ENCODE peak calls at places on chromosomes 7 and 10, in nine cellular contexts. One of them, this sample, is unnamed.

GRCh38 chr7:32496052-32496813 is 944 bp downstream of the AVL9 start:
- DNase-seq in neural progenitor cell: no peak
- DNase-seq in endothelial cell: peak
- DNase-seq in tibial artery: no peak
- DNase-seq in heart right ventricle: no peak
- DNase-seq in Caco-2: no peak
- DNase-seq in epithelial cell of proximal tubule: no peak
- DNase-seq in uterus: no peak
- DNase-seq in Calu3: no peak
- DNase-seq in this sample: no peak

GRCh38 chr10:26725837-26726727 is 28.6 kb downstream of the PDSS1 start:
- DNase-seq in neural progenitor cell: peak
- DNase-seq in endothelial cell: peak
- DNase-seq in tibial artery: no peak
- DNase-seq in heart right ventricle: peak
- DNase-seq in Caco-2: peak
- DNase-seq in epithelial cell of proximal tubule: no peak
- DNase-seq in uterus: peak
- DNase-seq in Calu3: peak
- DNase-seq in this sample: no peak

GRCh38 chr10:46524471-46525176 is 31.8 kb downstream of the GPRIN2 start:
- DNase-seq in neural progenitor cell: peak
- DNase-seq in endothelial cell: no peak
- DNase-seq in tibial artery: peak
- DNase-seq in heart right ventricle: no peak
- DNase-seq in Caco-2: no peak
- DNase-seq in epithelial cell of proximal tubule: no peak
- DNase-seq in uterus: peak
- DNase-seq in Calu3: peak
- DNase-seq in this sample: no peak

GRCh38 chr7:27145884-27146401 is 1.6 kb downstream of the HOXA6 start:
- DNase-seq in neural progenitor cell: no peak
- DNase-seq in endothelial cell: no peak
- DNase-seq in tibial artery: no peak
- DNase-seq in heart right ventricle: no peak
- DNase-seq in Caco-2: no peak
- DNase-seq in epithelial cell of proximal tubule: no peak
- DNase-seq in uterus: peak
- DNase-seq in Calu3: no peak
- DNase-seq in this sample: no peak

GRCh38 chr10:100562008-100562672 is 26.4 kb downstream of the HIF1AN start:
- DNase-seq in neural progenitor cell: peak
- DNase-seq in endothelial cell: peak
- DNase-seq in tibial artery: no peak
- DNase-seq in heart right ventricle: peak
- DNase-seq in Caco-2: peak
- DNase-seq in epithelial cell of proximal tubule: peak
- DNase-seq in uterus: peak
- DNase-seq in Calu3: peak
- DNase-seq in this sample: no peak

GRCh38 chr7:14047709-14048399 is 58.4 kb upstream of the ETV1 start:
- DNase-seq in neural progenitor cell: no peak
- DNase-seq in endothelial cell: no peak
- DNase-seq in tibial artery: no peak
- DNase-seq in heart right ventricle: no peak
- DNase-seq in Caco-2: no peak
- DNase-seq in epithelial cell of proximal tubule: no peak
- DNase-seq in uterus: no peak
- DNase-seq in Calu3: no peak
- DNase-seq in this sample: no peak

GRCh38 chr10:8360814-8361509 is 306.5 kb downstream of the GATA3 start:
- DNase-seq in neural progenitor cell: no peak
- DNase-seq in endothelial cell: no peak
- DNase-seq in tibial artery: no peak
- DNase-seq in heart right ventricle: no peak
- DNase-seq in Caco-2: no peak
- DNase-seq in epithelial cell of proximal tubule: no peak
- DNase-seq in uterus: no peak
- DNase-seq in Calu3: no peak
- DNase-seq in this sample: no peak

GRCh38 chr10:14625210-14625621 is 149.5 kb downstream of the FAM107B start:
- DNase-seq in neural progenitor cell: peak
- DNase-seq in endothelial cell: no peak
- DNase-seq in tibial artery: no peak
- DNase-seq in heart right ventricle: no peak
- DNase-seq in Caco-2: no peak
- DNase-seq in epithelial cell of proximal tubule: no peak
- DNase-seq in uterus: no peak
- DNase-seq in Calu3: no peak
- DNase-seq in this sample: no peak

GRCh38 chr10:122206471-122207065 is 64.5 kb upstream of the BTBD16 start:
- DNase-seq in neural progenitor cell: no peak
- DNase-seq in endothelial cell: no peak
- DNase-seq in tibial artery: no peak
- DNase-seq in heart right ventricle: no peak
- DNase-seq in Caco-2: no peak
- DNase-seq in epithelial cell of proximal tubule: no peak
- DNase-seq in uterus: no peak
- DNase-seq in Calu3: no peak
- DNase-seq in this sample: no peak

GRCh38 chr10:43282881-43283280 is 16.0 kb upstream of the RASGEF1A start:
- DNase-seq in neural progenitor cell: peak
- DNase-seq in endothelial cell: peak
- DNase-seq in tibial artery: no peak
- DNase-seq in heart right ventricle: no peak
- DNase-seq in Caco-2: peak
- DNase-seq in epithelial cell of proximal tubule: no peak
- DNase-seq in uterus: no peak
- DNase-seq in Calu3: peak
- DNase-seq in this sample: no peak

GRCh38 chr7:135273581-135273980 is 39.9 kb downstream of the STRA8 start:
- DNase-seq in neural progenitor cell: no peak
- DNase-seq in endothelial cell: no peak
- DNase-seq in tibial artery: no peak
- DNase-seq in heart right ventricle: no peak
- DNase-seq in Caco-2: no peak
- DNase-seq in epithelial cell of proximal tubule: no peak
- DNase-seq in uterus: no peak
- DNase-seq in Calu3: no peak
- DNase-seq in this sample: no peak

GRCh38 chr7:102456327-102456726 is 8.3 kb downstream of the ALKBH4 start:
- DNase-seq in neural progenitor cell: no peak
- DNase-seq in endothelial cell: no peak
- DNase-seq in tibial artery: no peak
- DNase-seq in heart right ventricle: no peak
- DNase-seq in Caco-2: no peak
- DNase-seq in epithelial cell of proximal tubule: no peak
- DNase-seq in uterus: no peak
- DNase-seq in Calu3: no peak
- DNase-seq in this sample: no peak

GRCh38 chr7:570801-571070 is 51.1 kb upstream of the PDGFA start:
- DNase-seq in neural progenitor cell: no peak
- DNase-seq in endothelial cell: no peak
- DNase-seq in tibial artery: no peak
- DNase-seq in heart right ventricle: no peak
- DNase-seq in Caco-2: no peak
- DNase-seq in epithelial cell of proximal tubule: no peak
- DNase-seq in uterus: no peak
- DNase-seq in Calu3: no peak
- DNase-seq in this sample: no peak

GRCh38 chr10:31698169-31698890 is 230.3 kb downstream of the ARHGAP12 start:
- DNase-seq in neural progenitor cell: no peak
- DNase-seq in endothelial cell: no peak
- DNase-seq in tibial artery: peak
- DNase-seq in heart right ventricle: peak
- DNase-seq in Caco-2: no peak
- DNase-seq in epithelial cell of proximal tubule: no peak
- DNase-seq in uterus: peak
- DNase-seq in Calu3: no peak
- DNase-seq in this sample: no peak

GRCh38 chr7:49866910-49867309 is 93.5 kb downstream of the VWC2 start:
- DNase-seq in neural progenitor cell: no peak
- DNase-seq in endothelial cell: no peak
- DNase-seq in tibial artery: no peak
- DNase-seq in heart right ventricle: no peak
- DNase-seq in Caco-2: no peak
- DNase-seq in epithelial cell of proximal tubule: no peak
- DNase-seq in uterus: no peak
- DNase-seq in Calu3: no peak
- DNase-seq in this sample: no peak

GRCh38 chr7:44076101-44076895 is 6.0 kb downstream of the POLM start:
- DNase-seq in neural progenitor cell: no peak
- DNase-seq in endothelial cell: no peak
- DNase-seq in tibial artery: no peak
- DNase-seq in heart right ventricle: no peak
- DNase-seq in Caco-2: no peak
- DNase-seq in epithelial cell of proximal tubule: no peak
- DNase-seq in uterus: no peak
- DNase-seq in Calu3: no peak
- DNase-seq in this sample: no peak

GRCh38 chr10:133393401-133394063 is 425 bp upstream of the MTG1 start:
- DNase-seq in neural progenitor cell: no peak
- DNase-seq in endothelial cell: peak
- DNase-seq in tibial artery: no peak
- DNase-seq in heart right ventricle: no peak
- DNase-seq in Caco-2: no peak
- DNase-seq in epithelial cell of proximal tubule: no peak
- DNase-seq in uterus: no peak
- DNase-seq in Calu3: no peak
- DNase-seq in this sample: no peak

GRCh38 chr7:138097064-138097741 is 20.9 kb downstream of the AKR1D1 start:
- DNase-seq in neural progenitor cell: peak
- DNase-seq in endothelial cell: peak
- DNase-seq in tibial artery: no peak
- DNase-seq in heart right ventricle: peak
- DNase-seq in Caco-2: peak
- DNase-seq in epithelial cell of proximal tubule: peak
- DNase-seq in uterus: no peak
- DNase-seq in Calu3: peak
- DNase-seq in this sample: peak
- TF ChIP-seq CTCF in neural progenitor cell: peak
- TF ChIP-seq CTCF in endothelial cell: no peak
- TF ChIP-seq CTCF in tibial artery: no peak
- TF ChIP-seq CTCF in heart right ventricle: peak
- TF ChIP-seq CTCF in Caco-2: peak
- TF ChIP-seq CTCF in epithelial cell of proximal tubule: peak
- TF ChIP-seq CTCF in uterus: no peak
- TF ChIP-seq CTCF in Calu3: peak
- TF ChIP-seq CTCF in this sample: peak

GRCh38 chr10:96586419-96587254 is at the start of gene TM9SF3:
- DNase-seq in neural progenitor cell: peak
- DNase-seq in endothelial cell: peak
- DNase-seq in tibial artery: peak
- DNase-seq in heart right ventricle: peak
- DNase-seq in Caco-2: peak
- DNase-seq in epithelial cell of proximal tubule: no peak
- DNase-seq in uterus: peak
- DNase-seq in Calu3: peak
- DNase-seq in this sample: peak
- TF ChIP-seq CTCF in neural progenitor cell: no peak
- TF ChIP-seq CTCF in endothelial cell: no peak
- TF ChIP-seq CTCF in tibial artery: peak
- TF ChIP-seq CTCF in heart right ventricle: no peak
- TF ChIP-seq CTCF in Caco-2: no peak
- TF ChIP-seq CTCF in epithelial cell of proximal tubule: no peak
- TF ChIP-seq CTCF in uterus: no peak
- TF ChIP-seq CTCF in Calu3: no peak
- TF ChIP-seq CTCF in this sample: no peak

GRCh38 chr7:137109966-137110930 is 233.3 kb downstream of the PTN start:
- DNase-seq in neural progenitor cell: no peak
- DNase-seq in endothelial cell: no peak
- DNase-seq in tibial artery: no peak
- DNase-seq in heart right ventricle: no peak
- DNase-seq in Caco-2: no peak
- DNase-seq in epithelial cell of proximal tubule: no peak
- DNase-seq in uterus: no peak
- DNase-seq in Calu3: no peak
- DNase-seq in this sample: no peak
- TF ChIP-seq CTCF in neural progenitor cell: peak
- TF ChIP-seq CTCF in endothelial cell: no peak
- TF ChIP-seq CTCF in tibial artery: no peak
- TF ChIP-seq CTCF in heart right ventricle: no peak
- TF ChIP-seq CTCF in Caco-2: no peak
- TF ChIP-seq CTCF in epithelial cell of proximal tubule: no peak
- TF ChIP-seq CTCF in uterus: no peak
- TF ChIP-seq CTCF in Calu3: no peak
- TF ChIP-seq CTCF in this sample: no peak

DNA sequence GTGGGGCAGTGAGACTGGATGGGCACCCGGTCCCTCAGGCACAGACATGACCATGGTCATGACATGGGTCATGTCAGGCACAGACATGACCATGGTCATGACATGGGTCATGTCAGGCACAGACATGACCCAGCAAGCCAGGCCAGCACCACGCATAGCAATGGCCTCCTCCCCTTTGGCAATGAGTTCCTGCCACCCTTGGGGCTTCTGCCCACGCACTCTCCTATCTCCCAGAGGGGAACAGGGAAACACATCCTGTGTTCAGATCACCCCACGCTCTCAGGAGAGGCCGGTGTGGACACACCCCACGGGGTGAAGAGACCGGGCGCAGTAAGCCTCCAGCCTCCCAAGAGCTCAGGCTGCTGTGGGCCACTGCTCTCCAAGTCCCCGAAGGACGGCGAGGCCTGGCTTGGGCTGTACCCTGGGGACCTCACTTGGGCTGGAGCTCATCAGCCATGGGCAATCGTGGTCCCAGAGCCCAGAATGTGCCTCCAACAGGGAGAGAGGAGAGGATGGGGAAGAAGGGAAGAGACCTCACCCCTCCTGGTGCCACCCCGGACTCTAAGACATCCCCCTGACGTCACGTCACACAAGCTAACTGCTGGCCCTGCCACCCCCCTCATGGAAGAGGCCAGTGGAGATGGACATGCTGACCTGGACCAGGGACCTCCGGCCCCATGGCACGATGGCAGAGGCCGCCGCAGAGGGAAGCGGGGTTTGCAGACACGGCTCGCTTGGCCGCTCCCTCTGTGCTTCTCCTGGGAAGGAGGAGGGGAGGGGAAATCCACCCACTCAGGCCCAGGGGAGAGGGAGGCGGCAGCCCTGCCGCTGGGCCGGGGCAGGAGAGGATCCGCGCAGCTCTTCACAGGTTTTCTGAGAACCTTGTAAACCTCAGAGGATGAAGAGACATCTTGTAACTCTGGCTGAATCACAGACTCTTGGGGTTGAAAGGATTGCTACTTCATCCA is 269.6 kb downstream of the ELFN1 start:
- DNase-seq in neural progenitor cell: no peak
- DNase-seq in endothelial cell: no peak
- DNase-seq in tibial artery: no peak
- DNase-seq in heart right ventricle: no peak
- DNase-seq in Caco-2: no peak
- DNase-seq in epithelial cell of proximal tubule: no peak
- DNase-seq in uterus: no peak
- DNase-seq in Calu3: no peak
- DNase-seq in this sample: no peak
- TF ChIP-seq CTCF in neural progenitor cell: no peak
- TF ChIP-seq CTCF in endothelial cell: no peak
- TF ChIP-seq CTCF in tibial artery: no peak
- TF ChIP-seq CTCF in heart right ventricle: no peak
- TF ChIP-seq CTCF in Caco-2: no peak
- TF ChIP-seq CTCF in epithelial cell of proximal tubule: no peak
- TF ChIP-seq CTCF in uterus: no peak
- TF ChIP-seq CTCF in Calu3: no peak
- TF ChIP-seq CTCF in this sample: no peak